ENCODE peak calls at places on chromosomes 5 and 9, in nine cellular contexts. I, A, F, R, U, Y, N, L and S are unnamed samples.

GRCh38 chr5:93243481-93243880 is 337.5 kb downstream of the NR2F1-AS1 start:
- DNase-seq in I (no peak), A (no peak), F (no peak), R (no peak), U (no peak), Y (no peak), N (no peak), L (no peak), S (no peak)

GRCh38 chr9:134593286-134593685 is 48.3 kb upstream of the COL5A1 start:
- DNase-seq in I (no peak), A (no peak), F (no peak), R (no peak), U (no peak), Y (no peak), N (no peak), L (no peak), S (no peak)

GRCh38 chr5:103582364-103582763 is 19.8 kb upstream of the NUDT12 start:
- DNase-seq in I (no peak), A (no peak), F (no peak), R (peak; percentile 74), U (peak; percentile 61), Y (peak; percentile 41), N (peak; percentile 43), L (no peak), S (peak; percentile 46)

GRCh38 chr5:52799983-52800393 is 12.3 kb downstream of the ITGA1 start:
- DNase-seq in I (peak; percentile 73), A (peak; percentile 95), F (peak; percentile 95), R (peak; percentile 93), U (peak; percentile 95), Y (peak; percentile 97), N (peak; percentile 93), L (peak; percentile 92), S (peak; percentile 99)

GRCh38 chr5:97089149-97089801 is 53.1 kb downstream of the LIX1 start:
- DNase-seq in I (no peak), A (no peak), F (no peak), R (no peak), U (peak; percentile 62), Y (no peak), N (no peak), L (no peak), S (no peak)

GRCh38 chr5:83375049-83375710 is 96.4 kb upstream of the VCAN start:
- DNase-seq in I (no peak), A (no peak), F (no peak), R (no peak), U (no peak), Y (no peak), N (peak; percentile 59), L (no peak), S (no peak)

GRCh38 chr5:151699071-151699901 is 12.6 kb upstream of the SPARC start:
- DNase-seq in I (peak; percentile 95), A (peak; percentile 83), F (no peak), R (no peak), U (no peak), Y (no peak), N (peak; percentile 99), L (no peak), S (no peak)

GRCh38 chr5:107026098-107026497 is 644.6 kb downstream of the EFNA5 start:
- DNase-seq in I (no peak), A (no peak), F (no peak), R (peak; percentile 46), U (no peak), Y (no peak), N (no peak), L (no peak), S (no peak)

GRCh38 chr5:59648949-59649921 is 244.3 kb downstream of the PDE4D start:
- DNase-seq in I (no peak), A (no peak), F (no peak), R (no peak), U (peak; percentile 6), Y (no peak), N (no peak), L (no peak), S (no peak)

GRCh38 chr9:77417570-77417969 is 230.6 kb downstream of the GNA14 start:
- DNase-seq in I (peak; percentile 71), A (no peak), F (no peak), R (no peak), U (no peak), Y (no peak), N (peak; percentile 89), L (no peak), S (no peak)

GRCh38 chr9:31799953-31800609 is 584.4 kb upstream of the ACO1 start:
- DNase-seq in I (no peak), A (no peak), F (no peak), R (peak; percentile 82), U (peak; percentile 2), Y (peak; percentile 34), N (no peak), L (no peak), S (no peak)

GRCh38 chr9:3863114-3863528 is 337.3 kb upstream of the RFX3 start:
- DNase-seq in I (peak; percentile 73), A (no peak), F (no peak), R (no peak), U (no peak), Y (peak; percentile 60), N (peak; percentile 91), L (no peak), S (no peak)

GRCh38 chr5:66209350-66209749 is 65.2 kb downstream of the SREK1 start:
- DNase-seq in I (no peak), A (no peak), F (no peak), R (peak; percentile 19), U (no peak), Y (no peak), N (peak; percentile 4), L (no peak), S (peak; percentile 46)

GRCh38 chr9:71944754-71945409 is 33.4 kb downstream of the C9orf85 start:
- DNase-seq in I (no peak), A (no peak), F (no peak), R (no peak), U (no peak), Y (no peak), N (no peak), L (no peak), S (no peak)

GRCh38 chr9:87662808-87663528 is 63.0 kb upstream of the CTSL start:
- DNase-seq in I (peak; percentile 45), A (peak; percentile 77), F (no peak), R (peak; percentile 94), U (peak; percentile 84), Y (peak; percentile 75), N (peak; percentile 66), L (no peak), S (peak; percentile 28)